ENCODE peak calls at places on chromosome 20, in four cellular contexts. S is PC-9, D is pancreas, M is mammary epithelial cell. L is an unnamed sample. For H3K4me1, the result is how much of the 10 kb centered on the place peaks cover.

GRCh38 chr20:21105429-21106170 is 558 bp downstream of the LINC00237 start:
- DNase-seq in M (no peak), S (no peak), D (no peak), L (no peak)

GRCh38 chr20:16352321-16352720 is 220.9 kb downstream of the KIF16B start:
- DNase-seq in S (no peak), D (no peak), M (no peak), L (no peak)

GRCh38 chr20:1509237-1509636 is 18.0 kb upstream of the SIRPB2 start:
- DNase-seq in S (no peak), M (peak), D (no peak), L (peak)

GRCh38 chr20:12012241-12013222 is 94.8 kb downstream of the BTBD3 start:
- DNase-seq in M (peak), D (peak), S (peak), L (peak)

GRCh38 chr20:59589051-59589450 is 15.3 kb upstream of the PHACTR3 start:
- DNase-seq in S (no peak), M (no peak), D (no peak), L (no peak)

GRCh38 chr20:52936368-52936986 is 35.7 kb upstream of the TSHZ2 start:
- DNase-seq in D (no peak), M (no peak), S (no peak), L (no peak)

GRCh38 chr20:1327241-1327653 is 1.7 kb downstream of the SDCBP2 start:
- DNase-seq in M (no peak), D (peak), S (no peak), L (peak)

GRCh38 chr20:32218156-32218900 is 10.6 kb downstream of the POFUT1 start:
- DNase-seq in D (no peak), S (no peak), M (no peak), L (no peak)

GRCh38 chr20:10281911-10282310 is 63.3 kb downstream of the SNAP25 start:
- DNase-seq in S (no peak), D (no peak), M (no peak), L (no peak)

GRCh38 chr20:688809-689208 is 13.2 kb upstream of the SCRT2 start:
- DNase-seq in S (peak), D (no peak), M (peak), L (no peak)

GRCh38 chr20:40689943-40690835 is 1.2 kb upstream of the MAFB start:
- DNase-seq in S (no peak), D (peak), M (peak), L (peak)

GRCh38 chr20:53643031-53643832 is 49.6 kb upstream of the ZNF217 start:
- DNase-seq in D (no peak), S (peak), M (peak), L (peak)

GRCh38 chr20:63969851-63970713 is at the start of gene ZNF512B:
- DNase-seq in M (no peak), S (peak), D (peak), L (no peak)

GRCh38 chr20:5552154-5552553 is 198.0 kb upstream of the SHLD1 start:
- DNase-seq in D (no peak), M (no peak), S (no peak), L (no peak)

GRCh38 chr20:56343861-56344381 is 14.9 kb upstream of the FAM210B start:
- DNase-seq in M (peak), D (peak), S (no peak), L (no peak)

GRCh38 chr20:5806457-5807263 is 56.5 kb downstream of the SHLD1 start:
- DNase-seq in S (no peak), M (no peak), D (no peak), L (no peak)

GRCh38 chr20:7358670-7359069 is 581.6 kb downstream of the HAO1 start:
- DNase-seq in M (no peak), D (no peak), S (no peak), L (no peak)

GRCh38 chr20:25309395-25310267 is 61.7 kb downstream of the PYGB start:
- DNase-seq in M (peak), D (no peak), S (peak), L (peak)

GRCh38 chr20:35561268-35561667 is 19.4 kb downstream of the ERGIC3 start:
- DNase-seq in M (no peak), D (peak), S (peak), L (peak)

GRCh38 chr20:19741914-19742313 is 16.1 kb upstream of the RIN2 start:
- DNase-seq in M (no peak), D (no peak), S (no peak), L (no peak)

GRCh38 chr20:39019805-39020325 is 57.7 kb downstream of the DHX35 start:
- DNase-seq in D (no peak), S (no peak), M (peak), L (no peak)

GRCh38 chr20:64065973-64066341 is 3.0 kb downstream of the TCEA2 start:
- DNase-seq in D (no peak), M (peak), S (peak), L (peak)

GRCh38 chr20:48704761-48705160 is 123.0 kb downstream of the PREX1 start:
- DNase-seq in S (peak), M (no peak), D (no peak), L (no peak)

GRCh38 chr20:30484009-30484748 is 773.3 kb upstream of the DEFB115 start:
- DNase-seq in M (no peak), S (no peak), D (no peak), L (no peak)

GRCh38 chr20:20002101-20002998 is 14.8 kb upstream of the NAA20 start:
- DNase-seq in M (no peak), S (no peak), D (no peak), L (no peak)

GRCh38 chr20:33370296-33370695 is 31.0 kb downstream of the CDK5RAP1 start:
- DNase-seq in M (no peak), S (no peak), D (no peak), L (no peak)

GRCh38 chr20:5835234-5835845 is 85.1 kb downstream of the SHLD1 start:
- DNase-seq in D (peak), S (peak), M (peak), L (peak)

GRCh38 chr20:59817406-59817805 is 116.0 kb downstream of the SYCP2 start:
- DNase-seq in D (no peak), S (no peak), M (no peak), L (no peak)

GRCh38 chr20:12970372-12970821 is 38.4 kb upstream of the SPTLC3 start:
- DNase-seq in S (no peak), M (peak), D (peak), L (peak)

GRCh38 chr20:48339147-48339985 is 488.4 kb downstream of the PREX1 start:
- DNase-seq in M (no peak), D (no peak), S (peak), L (peak)

GRCh38 chr20:32918296-32918695 is 59.6 kb downstream of the EFCAB8 start:
- DNase-seq in D (no peak), M (no peak), S (no peak), L (no peak)

GRCh38 chr20:36060676-36061075 is 92.3 kb downstream of the CNBD2 start:
- DNase-seq in M (peak), S (peak), D (no peak), L (no peak)

GRCh38 chr20:41411458-41411857 is 44.8 kb upstream of the EMILIN3 start:
- DNase-seq in D (no peak), M (peak), S (no peak), L (peak)

GRCh38 chr20:33992145-33992922 is 1.4 kb upstream of the RALY start:
- DNase-seq in S (peak), M (peak), D (peak), L (peak)

GRCh38 chr20:20712004-20712473 is 405 bp downstream of the RALGAPA2 start:
- DNase-seq in D (no peak), M (no peak), S (no peak), L (no peak)

GRCh38 chr20:20786428-20786827 is 74.0 kb upstream of the RALGAPA2 start:
- DNase-seq in D (no peak), S (no peak), M (no peak), L (no peak)

GRCh38 chr20:38214871-38215788 is 45.4 kb downstream of the KIAA1755 start:
- DNase-seq in D (no peak), M (no peak), S (no peak), L (no peak)

GRCh38 chr20:21796059-21796458 is 90.6 kb downstream of the PAX1 start:
- DNase-seq in S (no peak), M (no peak), D (no peak), L (no peak)

GRCh38 chr20:57398901-57399535 is 7.8 kb downstream of the RBM38 start:
- DNase-seq in D (no peak), M (no peak), S (no peak), L (no peak)
- H3K4me1 ChIP-seq in D (under half), M (under half), S (under half), L (under half)

GRCh38 chr20:44601801-44602204 is 19.4 kb downstream of the PKIG start:
- DNase-seq in S (no peak), D (no peak), M (no peak), L (peak)
- H3K4me1 ChIP-seq in S (under half), D (under half), M (under half), L (under half)

GRCh38 chr20:17863209-17863576 is 105.4 kb downstream of the SNX5 start:
- DNase-seq in S (no peak), D (no peak), M (no peak), L (no peak)
- H3K4me1 ChIP-seq in S (under half), D (under half), M (under half), L (under half)

GRCh38 chr20:44204832-44205215 is 5.7 kb downstream of the OSER1 start:
- DNase-seq in M (no peak), D (no peak), S (no peak), L (no peak)
- H3K4me1 ChIP-seq in M (under half), D (under half), S (half or more), L (under half)

GRCh38 chr20:50723672-50724071 is 7.7 kb upstream of the PARD6B start:
- DNase-seq in M (no peak), S (no peak), D (no peak), L (no peak)

GRCh38 chr20:50726955-50727791 is 4.2 kb upstream of the PARD6B start:
- DNase-seq in S (no peak), M (no peak), D (no peak), L (no peak)

GRCh38 chr20:50724112-50724724 is 7.2 kb upstream of the PARD6B start:
- DNase-seq in S (no peak), D (no peak), M (no peak), L (no peak)

GRCh38 chr20:50725722-50726000 is 5.7 kb upstream of the PARD6B start:
- DNase-seq in D (no peak), S (no peak), M (no peak), L (no peak)

DNA sequence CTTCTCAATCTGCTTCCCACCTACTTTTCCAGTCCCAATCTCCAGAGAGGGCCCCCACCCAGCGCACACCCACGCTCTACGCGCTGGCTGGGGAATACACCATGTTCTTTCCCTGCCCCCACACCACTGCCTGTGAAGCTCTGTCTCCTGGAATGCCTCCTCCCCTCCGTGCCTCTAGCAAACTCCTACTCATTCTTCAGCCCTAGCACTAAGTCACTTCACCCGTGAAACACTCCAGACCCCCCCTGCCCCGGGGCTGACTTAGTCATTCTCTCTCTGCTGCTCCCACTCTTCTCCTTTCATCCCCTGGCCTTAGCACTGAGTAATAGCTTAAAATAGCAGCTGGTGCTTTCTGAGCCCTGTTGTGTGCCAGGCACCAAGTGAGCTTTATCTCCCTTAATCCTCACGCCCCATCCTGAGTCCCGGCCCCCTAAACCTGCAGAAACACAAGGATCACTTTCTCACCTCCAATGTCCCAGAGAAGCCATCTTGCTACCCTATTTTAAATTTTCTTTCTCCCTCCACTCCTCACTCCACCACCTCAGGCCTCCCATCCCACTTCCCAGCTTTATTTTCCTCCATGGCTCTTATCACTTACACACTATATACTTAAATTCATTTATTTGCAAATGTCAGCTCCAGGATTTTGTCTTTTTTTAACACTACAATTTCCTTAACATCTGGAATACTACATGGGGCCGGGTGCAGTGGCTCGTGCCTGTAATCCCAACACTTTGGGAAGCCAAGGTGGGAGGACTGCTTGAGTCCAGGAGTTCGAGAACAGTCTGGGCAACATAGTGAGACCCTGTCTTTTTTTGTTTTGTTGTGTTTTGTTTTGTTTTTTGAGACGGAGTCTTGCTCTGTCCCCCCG is 6.3 kb upstream of the PARD6B start:
- DNase-seq in D (no peak), M (peak), S (peak), L (peak)
- H3K4me1 ChIP-seq in D (under half), M (under half), S (half or more), L (under half)

GRCh38 chr20:62961310-62961783 is 8.8 kb downstream of the SLC17A9 start:
- DNase-seq in D (no peak), M (peak), S (no peak), L (no peak)

GRCh38 chr20:62963614-62964397 is 11.3 kb downstream of the SLC17A9 start:
- DNase-seq in D (no peak), M (no peak), S (no peak), L (no peak)

GRCh38 chr20:62962891-62963613 is 10.5 kb downstream of the SLC17A9 start:
- DNase-seq in S (no peak), D (no peak), M (no peak), L (no peak)

GRCh38 chr20:62961799-62962198 is 9.3 kb downstream of the SLC17A9 start:
- DNase-seq in S (no peak), D (no peak), M (no peak), L (no peak)

DNA sequence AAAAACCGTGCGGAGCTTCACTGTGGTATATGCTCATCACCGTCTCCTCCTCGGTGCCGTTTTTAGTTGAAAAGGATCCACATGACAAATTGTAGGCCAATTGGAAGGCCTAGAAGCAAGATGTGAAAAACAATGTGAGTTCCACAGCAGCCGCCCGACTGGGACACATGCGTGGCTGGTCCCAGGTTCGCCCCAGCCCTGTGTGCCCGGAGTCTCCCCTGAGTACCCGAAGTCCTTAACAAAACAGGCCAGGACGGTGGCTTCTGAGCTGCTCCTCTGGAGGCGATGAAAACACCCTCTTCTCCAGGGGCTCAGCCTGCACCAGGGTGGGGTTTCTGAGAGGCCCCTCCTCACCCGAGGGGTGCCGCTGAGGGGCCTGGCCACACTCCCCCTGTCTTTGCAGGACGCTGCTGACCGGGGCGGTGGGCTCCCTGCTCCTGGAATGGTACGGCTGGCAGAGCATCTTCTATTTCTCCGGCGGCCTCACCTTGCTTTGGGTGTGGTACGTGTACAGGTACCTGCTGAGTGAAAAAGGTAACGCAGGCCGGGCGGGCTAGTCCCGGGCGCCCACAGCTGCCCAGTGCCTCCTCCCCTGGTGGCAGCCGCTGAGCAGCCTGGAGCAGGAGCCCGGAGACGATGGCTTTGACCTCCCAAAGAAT is 9.8 kb downstream of the SLC17A9 start:
- DNase-seq in S (no peak), M (no peak), D (no peak), L (no peak)
- H3K4me1 ChIP-seq in S (under half), M (under half), D (under half), L (under half)

GRCh38 chr20:47311967-47312681 is 44.4 kb downstream of the ZMYND8 start:
- DNase-seq in M (no peak), D (no peak), S (no peak), L (no peak)
- H3K4me1 ChIP-seq in M (under half), D (under half), S (under half), L (under half)

GRCh38 chr20:23362392-23363256 is 642 bp downstream of the GZF1 start:
- DNase-seq in D (no peak), S (no peak), M (peak), L (peak)
- H3K4me1 ChIP-seq in D (under half), S (under half), M (under half), L (under half)

DNA sequence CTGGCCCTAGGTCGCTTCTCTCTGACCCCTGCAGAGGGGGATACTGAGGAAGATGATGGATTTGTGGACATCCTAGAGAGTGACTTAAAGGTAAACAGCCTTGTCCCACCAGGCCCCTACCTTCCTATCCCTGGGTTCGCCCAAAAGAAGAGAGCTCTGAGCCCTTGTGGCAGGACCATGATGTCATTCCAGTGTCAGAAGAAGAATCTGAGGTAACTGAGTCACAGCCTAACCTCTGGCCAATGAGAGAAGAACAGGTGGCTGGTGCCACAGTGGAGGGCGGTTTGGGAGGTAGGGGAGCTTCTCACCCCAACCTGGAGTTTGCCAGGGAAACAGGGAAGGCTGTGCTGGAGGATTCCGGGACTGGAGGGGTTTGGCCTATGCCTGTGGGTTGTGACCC is 5.2 kb downstream of the CDC25B start:
- DNase-seq in D (no peak), M (no peak), S (no peak), L (no peak)
- H3K4me1 ChIP-seq in D (under half), M (under half), S (under half), L (under half)

L was measured in astrocyte.